ENCODE peak calls at places on chromosomes 2 and 18, in nine cellular contexts. O is GM12891, J is HCT116, X is SK-N-SH, I is GM12892, B is K562, Z is sigmoid colon, C is HL-60, G is vagina. M is an unnamed sample.

GRCh38 chr2:236991874-236992273 is 93.8 kb upstream of the COPS8 start:
- DNase-seq in O (no peak), J (no peak), X (no peak), I (no peak), B (no peak), Z (no peak), C (no peak), G (no peak), M (no peak)

GRCh38 chr18:36650906-36651305 is 177.9 kb downstream of the TPGS2 start:
- DNase-seq in O (no peak), J (no peak), X (no peak), I (no peak), B (no peak), Z (no peak), C (no peak), G (no peak), M (no peak)

GRCh38 chr2:1701556-1702185 is 42.6 kb downstream of the PXDN start:
- DNase-seq in O (no peak), J (peak; percentile 3), X (no peak), I (no peak), B (no peak), Z (peak; percentile 60), C (no peak), G (no peak), M (no peak)

GRCh38 chr2:103656558-103656957 is 894.7 kb downstream of the TMEM182 start:
- DNase-seq in O (no peak), J (no peak), X (no peak), I (no peak), B (peak; percentile 3), Z (no peak), C (no peak), G (no peak), M (no peak)

GRCh38 chr2:203340791-203341487 is 12.7 kb downstream of the ABI2 start:
- DNase-seq in O (no peak), J (no peak), X (no peak), I (no peak), B (no peak), Z (no peak), C (no peak), G (no peak), M (peak; percentile 9)

GRCh38 chr18:13220326-13220991 is 1.9 kb downstream of the LDLRAD4 start:
- DNase-seq in O (no peak), J (no peak), X (no peak), I (no peak), B (no peak), Z (no peak), C (no peak), G (peak; percentile 14), M (no peak)

GRCh38 chr18:13797157-13797611 is 26.8 kb upstream of the MC5R start:
- DNase-seq in O (no peak), J (no peak), X (no peak), I (no peak), B (no peak), Z (no peak), C (no peak), G (no peak), M (no peak)

GRCh38 chr18:61922435-61922834 is 29.6 kb upstream of the RNF152 start:
- DNase-seq in O (no peak), J (no peak), X (no peak), I (no peak), B (no peak), Z (no peak), C (no peak), G (no peak), M (no peak)

GRCh38 chr2:62672601-62673000 is 32.9 kb upstream of the EHBP1 start:
- DNase-seq in O (no peak), J (no peak), X (no peak), I (no peak), B (no peak), Z (no peak), C (no peak), G (no peak), M (no peak)

GRCh38 chr2:54470241-54470938 is 14.3 kb downstream of the SPTBN1 start:
- DNase-seq in O (no peak), J (no peak), X (no peak), I (no peak), B (no peak), Z (no peak), C (no peak), G (no peak), M (no peak)

GRCh38 chr2:188322569-188323531 is 31.2 kb downstream of the GULP1 start:
- DNase-seq in O (no peak), J (no peak), X (no peak), I (no peak), B (no peak), Z (no peak), C (no peak), G (no peak), M (no peak)

GRCh38 chr2:85649201-85650190 is 18.5 kb downstream of the SFTPB start:
- DNase-seq in O (no peak), J (no peak), X (no peak), I (no peak), B (no peak), Z (no peak), C (no peak), G (no peak), M (no peak)

GRCh38 chr2:141468746-141469145 is 662.1 kb downstream of the LRP1B start:
- DNase-seq in O (no peak), J (no peak), X (no peak), I (no peak), B (no peak), Z (no peak), C (no peak), G (no peak), M (peak; percentile 39)

DNA sequence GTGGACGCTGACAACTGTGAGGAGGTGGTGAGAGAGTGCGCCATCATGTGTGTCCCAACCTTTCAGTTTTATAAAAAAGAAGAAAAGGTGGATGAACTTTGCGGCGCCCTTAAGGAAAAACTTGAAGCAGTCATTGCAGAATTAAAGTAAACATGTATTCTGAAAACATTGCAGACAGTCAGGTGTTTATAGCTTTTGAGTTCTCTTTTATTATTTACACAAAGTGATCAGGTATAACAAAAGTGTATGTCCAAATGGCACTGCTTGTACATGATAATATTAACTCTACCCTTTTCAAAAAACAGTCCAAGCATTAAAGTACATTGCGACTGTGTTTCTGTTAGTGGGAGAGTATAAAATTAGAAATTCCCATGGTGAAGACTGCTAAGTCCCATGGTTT is 2.2 kb downstream of the TXNDC2 start:
- DNase-seq in O (no peak), J (no peak), X (no peak), I (no peak), B (no peak), Z (no peak), C (no peak), G (no peak), M (no peak)
- TF ChIP-seq POLR2AphosphoS5 in O (no peak), J (no peak), X (no peak), I (no peak), B (no peak), Z (no peak), C (no peak), G (no peak), M (peak; percentile 66)

DNA sequence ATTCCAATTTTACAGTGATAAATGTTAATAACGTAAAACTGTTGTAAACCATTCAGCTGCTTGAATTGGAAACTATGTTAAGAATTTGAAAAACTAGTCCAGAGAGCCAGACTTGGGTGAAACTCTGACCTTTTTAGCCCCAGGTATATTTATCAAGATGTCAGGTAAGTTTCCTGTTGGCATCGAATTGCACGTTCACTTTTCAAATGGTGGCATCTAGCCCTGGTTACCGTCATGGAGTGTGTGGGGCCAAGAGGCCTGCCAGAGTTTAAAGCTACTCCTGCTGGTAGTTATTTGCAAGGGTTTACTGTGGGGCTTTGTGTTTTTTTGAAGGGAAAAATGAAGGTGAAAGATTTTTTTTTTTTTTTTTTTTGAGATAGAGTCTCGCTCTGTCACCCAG is 109.9 kb downstream of the WDSUB1 start:
- DNase-seq in O (no peak), J (no peak), X (no peak), I (no peak), B (no peak), Z (no peak), C (no peak), G (no peak), M (no peak)
- TF ChIP-seq POLR2AphosphoS5 in O (no peak), J (no peak), X (no peak), I (no peak), B (no peak), Z (peak; percentile 17), C (no peak), G (no peak), M (no peak)

GRCh38 chr2:10136187-10136934 is 13.8 kb downstream of the RRM2 start:
- DNase-seq in O (no peak), J (no peak), X (no peak), I (no peak), B (peak; percentile 76), Z (peak; percentile 29), C (no peak), G (no peak), M (no peak)
- TF ChIP-seq POLR2AphosphoS5 in O (peak; percentile 54), J (no peak), X (no peak), I (peak; percentile 65), B (peak; percentile 51), Z (no peak), C (no peak), G (no peak), M (no peak)

GRCh38 chr2:71277159-71277498 is 50.2 kb upstream of the PAIP2B start:
- DNase-seq in O (no peak), J (no peak), X (no peak), I (no peak), B (no peak), Z (no peak), C (no peak), G (no peak), M (no peak)

GRCh38 chr2:71277536-71278103 is 50.7 kb upstream of the PAIP2B start:
- DNase-seq in O (no peak), J (peak; percentile 34), X (peak; percentile 79), I (peak; percentile 7), B (no peak), Z (no peak), C (peak; percentile 59), G (no peak), M (no peak)

GRCh38 chr2:71275939-71276310 is 49.0 kb upstream of the PAIP2B start:
- DNase-seq in O (no peak), J (no peak), X (no peak), I (no peak), B (no peak), Z (no peak), C (no peak), G (no peak), M (no peak)

GRCh38 chr2:71281950-71282349 is 49.6 kb upstream of the ZNF638 start:
- DNase-seq in O (no peak), J (no peak), X (no peak), I (no peak), B (no peak), Z (no peak), C (no peak), G (no peak), M (no peak)

DNA sequence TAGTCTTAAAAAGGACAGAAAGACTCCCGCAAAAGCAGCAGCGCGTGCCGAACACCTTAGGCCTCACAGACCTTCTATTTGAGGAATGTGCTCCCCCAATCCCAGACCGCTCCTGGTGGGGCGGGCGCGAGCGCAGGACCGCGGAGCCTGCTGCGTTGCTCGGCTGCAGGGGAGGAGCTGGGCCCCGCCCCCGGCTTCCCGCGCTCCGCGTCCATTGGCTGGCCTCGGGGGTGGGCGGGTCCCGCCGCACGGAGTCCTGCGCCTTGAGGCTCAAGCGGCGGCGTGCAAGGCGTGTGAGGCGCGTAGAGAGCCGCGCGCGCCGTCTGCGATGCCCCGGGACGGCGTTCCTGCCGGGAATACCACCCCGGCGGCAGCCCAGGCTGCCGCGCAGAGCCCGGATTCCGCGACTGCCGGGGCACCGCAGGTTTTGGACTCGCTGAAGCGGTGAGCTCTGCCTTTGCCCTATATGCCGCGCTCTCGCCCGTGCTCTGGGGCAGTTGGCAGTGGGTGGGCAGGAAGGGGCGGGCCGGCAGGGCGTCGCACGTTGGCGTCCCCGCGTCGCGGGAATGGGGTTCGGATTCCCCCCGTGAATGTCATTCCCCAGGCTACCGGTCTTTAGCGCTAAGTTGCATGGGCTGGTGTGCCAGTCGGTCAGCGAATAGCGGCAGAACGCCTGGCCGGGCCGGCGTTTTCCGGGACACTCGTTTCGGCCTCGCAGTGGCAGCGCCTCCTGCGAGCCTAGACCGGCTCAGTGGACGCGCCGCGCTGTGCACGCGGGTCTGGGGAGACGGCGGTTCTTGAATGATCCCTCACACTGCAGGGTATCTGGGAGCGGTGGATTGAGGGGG is 49.6 kb upstream of the PAIP2B start:
- DNase-seq in O (peak; percentile 59), J (peak; percentile 84), X (peak; percentile 95), I (peak; percentile 72), B (peak; percentile 77), Z (peak; percentile 88), C (peak; percentile 90), G (no peak), M (peak; percentile 74)
- TF ChIP-seq POLR2AphosphoS5 in O (no peak), J (peak; percentile 89), X (peak; percentile 35), I (no peak), B (no peak), Z (peak; percentile 67), C (peak; percentile 40), G (no peak), M (peak; percentile 48)